ENCODE peak calls at places on chromosomes 3 and 15, in four cellular contexts. Y is SHP77 treated with DMSO at 0.1 percent for 48 hours, M is heart right ventricle, V is AG08395. G is an unnamed sample.

GRCh38 chr3:157119369-157119951 is 40.5 kb downstream of the CCNL1 start:
- DNase-seq in Y (peak), V (no peak), M (no peak), G (no peak)

GRCh38 chr3:18556503-18556902 is 131.4 kb upstream of the SATB1 start:
- DNase-seq in V (no peak), Y (no peak), M (no peak), G (peak)

GRCh38 chr3:158953131-158953530 is 151.3 kb downstream of the MFSD1 start:
- DNase-seq in V (no peak), Y (no peak), M (no peak), G (no peak)

GRCh38 chr3:194119831-194120230 is 16.1 kb upstream of the HES1 start:
- DNase-seq in V (no peak), Y (no peak), M (no peak), G (no peak)

GRCh38 chr3:127413318-127413673 is 125.5 kb upstream of the PRR20G start:
- DNase-seq in M (no peak), Y (no peak), V (no peak), G (no peak)

GRCh38 chr3:106765342-106765741 is 611.9 kb upstream of the CCDC54 start:
- DNase-seq in V (no peak), M (no peak), Y (no peak), G (peak)

GRCh38 chr15:73631915-73632669 is 1.1 kb downstream of the NPTN start:
- DNase-seq in V (peak), Y (no peak), M (no peak), G (peak)

GRCh38 chr15:33022629-33023028 is 171.9 kb downstream of the FMN1 start:
- DNase-seq in Y (peak), M (peak), V (peak), G (peak)

GRCh38 chr3:179068779-179069530 is 2.7 kb downstream of the ZMAT3 start:
- DNase-seq in Y (no peak), M (no peak), V (peak), G (peak)

GRCh38 chr15:90004671-90005070 is 3.5 kb downstream of the ZNF710 start:
- DNase-seq in Y (no peak), M (no peak), V (peak), G (peak)